ENCODE peak calls at places on chromosomes 3 and 15, in seven cellular contexts. One of them, this sample, is unnamed.

GRCh38 chr3:5274116-5274515 is 86.6 kb downstream of the EDEM1 start:
- DNase-seq in right lobe of liver: no peak
- DNase-seq in HepG2: no peak
- DNase-seq in neural progenitor cell: no peak
- DNase-seq in testis: no peak
- DNase-seq in stomach: no peak
- DNase-seq in IMR-90: no peak
- DNase-seq in this sample: no peak

GRCh38 chr3:72487946-72488735 is 360.1 kb downstream of the SHQ1 start:
- DNase-seq in neural progenitor cell: no peak
- DNase-seq in testis: no peak
- DNase-seq in IMR-90: peak; percentile 15
- DNase-seq in HepG2: no peak
- DNase-seq in right lobe of liver: no peak
- DNase-seq in stomach: no peak
- DNase-seq in this sample: no peak

GRCh38 chr15:68574629-68575028 is 4.2 kb upstream of the CORO2B start:
- DNase-seq in testis: no peak
- DNase-seq in HepG2: no peak
- DNase-seq in neural progenitor cell: no peak
- DNase-seq in IMR-90: no peak
- DNase-seq in stomach: no peak
- DNase-seq in right lobe of liver: no peak
- DNase-seq in this sample: no peak

GRCh38 chr15:40435331-40436089 is 5.2 kb upstream of the BAHD1 start:
- DNase-seq in testis: no peak
- DNase-seq in right lobe of liver: no peak
- DNase-seq in neural progenitor cell: no peak
- DNase-seq in stomach: no peak
- DNase-seq in HepG2: no peak
- DNase-seq in IMR-90: no peak
- DNase-seq in this sample: no peak

GRCh38 chr3:118618247-118619040 is 416.2 kb downstream of the IGSF11 start:
- DNase-seq in right lobe of liver: no peak
- DNase-seq in neural progenitor cell: no peak
- DNase-seq in stomach: no peak
- DNase-seq in IMR-90: no peak
- DNase-seq in HepG2: no peak
- DNase-seq in testis: no peak
- DNase-seq in this sample: no peak

GRCh38 chr3:146117406-146118285 is 43.3 kb downstream of the PLOD2 start:
- DNase-seq in HepG2: no peak
- DNase-seq in neural progenitor cell: no peak
- DNase-seq in right lobe of liver: no peak
- DNase-seq in stomach: no peak
- DNase-seq in testis: no peak
- DNase-seq in IMR-90: peak; percentile 97
- DNase-seq in this sample: no peak

GRCh38 chr3:71859128-71859519 is 74.2 kb upstream of the PROK2 start:
- DNase-seq in right lobe of liver: no peak
- DNase-seq in HepG2: peak; percentile 16
- DNase-seq in testis: peak; percentile 22
- DNase-seq in IMR-90: no peak
- DNase-seq in stomach: no peak
- DNase-seq in neural progenitor cell: peak; percentile 60
- DNase-seq in this sample: no peak

GRCh38 chr3:11053926-11054503 is 61.5 kb downstream of the SLC6A1 start:
- DNase-seq in right lobe of liver: no peak
- DNase-seq in stomach: no peak
- DNase-seq in HepG2: no peak
- DNase-seq in IMR-90: no peak
- DNase-seq in testis: no peak
- DNase-seq in neural progenitor cell: no peak
- DNase-seq in this sample: no peak

GRCh38 chr3:107523361-107524213 is 825 bp downstream of the BBX start:
- DNase-seq in neural progenitor cell: peak; percentile 74
- DNase-seq in testis: peak; percentile 48
- DNase-seq in right lobe of liver: peak; percentile 68
- DNase-seq in HepG2: peak; percentile 5
- DNase-seq in stomach: peak; percentile 64
- DNase-seq in IMR-90: peak; percentile 33
- DNase-seq in this sample: no peak

GRCh38 chr15:77409259-77410156 is 10.4 kb downstream of the PEAK1 start:
- DNase-seq in testis: no peak
- DNase-seq in neural progenitor cell: no peak
- DNase-seq in right lobe of liver: no peak
- DNase-seq in stomach: no peak
- DNase-seq in HepG2: no peak
- DNase-seq in IMR-90: no peak
- DNase-seq in this sample: no peak

GRCh38 chr3:17535173-17535730 is 207.2 kb downstream of the TBC1D5 start:
- DNase-seq in testis: no peak
- DNase-seq in HepG2: no peak
- DNase-seq in stomach: no peak
- DNase-seq in IMR-90: no peak
- DNase-seq in neural progenitor cell: no peak
- DNase-seq in right lobe of liver: no peak
- DNase-seq in this sample: no peak

GRCh38 chr15:99722406-99722805 is 10.8 kb downstream of the LYSMD4 start:
- DNase-seq in stomach: no peak
- DNase-seq in HepG2: no peak
- DNase-seq in right lobe of liver: no peak
- DNase-seq in testis: no peak
- DNase-seq in neural progenitor cell: no peak
- DNase-seq in IMR-90: no peak
- DNase-seq in this sample: no peak

GRCh38 chr3:175573226-175573625 is 714.1 kb downstream of the NAALADL2 start:
- DNase-seq in HepG2: no peak
- DNase-seq in testis: no peak
- DNase-seq in IMR-90: no peak
- DNase-seq in stomach: no peak
- DNase-seq in neural progenitor cell: no peak
- DNase-seq in right lobe of liver: no peak
- DNase-seq in this sample: no peak

GRCh38 chr3:123590685-123591450 is 6.0 kb upstream of the HACD2 start:
- DNase-seq in stomach: no peak
- DNase-seq in right lobe of liver: no peak
- DNase-seq in neural progenitor cell: no peak
- DNase-seq in HepG2: no peak
- DNase-seq in testis: no peak
- DNase-seq in IMR-90: no peak
- DNase-seq in this sample: no peak

GRCh38 chr3:155766206-155766605 is 21.3 kb upstream of the PLCH1 start:
- DNase-seq in testis: no peak
- DNase-seq in neural progenitor cell: no peak
- DNase-seq in right lobe of liver: no peak
- DNase-seq in stomach: no peak
- DNase-seq in HepG2: no peak
- DNase-seq in IMR-90: peak; percentile 73
- DNase-seq in this sample: no peak

GRCh38 chr15:39154776-39155175 is 426.1 kb upstream of the THBS1 start:
- DNase-seq in neural progenitor cell: no peak
- DNase-seq in testis: no peak
- DNase-seq in right lobe of liver: no peak
- DNase-seq in stomach: no peak
- DNase-seq in HepG2: no peak
- DNase-seq in IMR-90: no peak
- DNase-seq in this sample: no peak

GRCh38 chr3:141448606-141449216 is 38.1 kb upstream of the RASA2 start:
- DNase-seq in stomach: no peak
- DNase-seq in testis: no peak
- DNase-seq in HepG2: no peak
- DNase-seq in IMR-90: peak; percentile 84
- DNase-seq in right lobe of liver: no peak
- DNase-seq in neural progenitor cell: no peak
- DNase-seq in this sample: no peak

GRCh38 chr3:132255041-132255745 is 62.0 kb upstream of the ACP3 start:
- DNase-seq in neural progenitor cell: no peak
- DNase-seq in stomach: no peak
- DNase-seq in right lobe of liver: no peak
- DNase-seq in testis: no peak
- DNase-seq in IMR-90: peak; percentile 90
- DNase-seq in HepG2: no peak
- DNase-seq in this sample: no peak

GRCh38 chr15:40093224-40093842 is 15.3 kb downstream of the BMF start:
- DNase-seq in HepG2: no peak
- DNase-seq in stomach: no peak
- DNase-seq in IMR-90: peak; percentile 26
- DNase-seq in testis: no peak
- DNase-seq in neural progenitor cell: no peak
- DNase-seq in right lobe of liver: no peak
- DNase-seq in this sample: no peak

GRCh38 chr15:63504979-63505841 is 817 bp downstream of the USP3 start:
- DNase-seq in neural progenitor cell: peak; percentile 79
- DNase-seq in testis: peak; percentile 85
- DNase-seq in stomach: peak; percentile 77
- DNase-seq in HepG2: peak; percentile 64
- DNase-seq in right lobe of liver: peak; percentile 73
- DNase-seq in IMR-90: peak; percentile 51
- DNase-seq in this sample: peak; percentile 78
- TF ChIP-seq CTCF in neural progenitor cell: peak; percentile 18
- TF ChIP-seq CTCF in testis: no peak
- TF ChIP-seq CTCF in stomach: no peak
- TF ChIP-seq CTCF in HepG2: peak; percentile 24
- TF ChIP-seq CTCF in right lobe of liver: peak; percentile 26
- TF ChIP-seq CTCF in IMR-90: peak; percentile 13
- TF ChIP-seq CTCF in this sample: peak; percentile 12

GRCh38 chr3:138082085-138082991 is 33.1 kb downstream of the DZIP1L start:
- DNase-seq in neural progenitor cell: no peak
- DNase-seq in stomach: peak; percentile 47
- DNase-seq in HepG2: peak; percentile 22
- DNase-seq in testis: no peak
- DNase-seq in right lobe of liver: no peak
- DNase-seq in IMR-90: peak; percentile 93
- DNase-seq in this sample: no peak
- H3K4me3 ChIP-seq in neural progenitor cell: no peak overlapping the region
- H3K4me3 ChIP-seq in stomach: no peak overlapping the region
- H3K4me3 ChIP-seq in HepG2: no peak overlapping the region
- H3K4me3 ChIP-seq in testis: no peak overlapping the region
- H3K4me3 ChIP-seq in right lobe of liver: no peak overlapping the region
- H3K4me3 ChIP-seq in IMR-90: peak overlapping the region; percentile 26
- H3K4me3 ChIP-seq in this sample: no peak overlapping the region

GRCh38 chr3:53803816-53804545 is 42.2 kb downstream of the CHDH start:
- DNase-seq in stomach: no peak
- DNase-seq in testis: no peak
- DNase-seq in IMR-90: no peak
- DNase-seq in neural progenitor cell: no peak
- DNase-seq in HepG2: no peak
- DNase-seq in right lobe of liver: no peak
- DNase-seq in this sample: no peak

GRCh38 chr3:53806182-53807116 is 39.8 kb downstream of the CHDH start:
- DNase-seq in right lobe of liver: peak; percentile 55
- DNase-seq in testis: peak; percentile 12
- DNase-seq in IMR-90: peak; percentile 82
- DNase-seq in HepG2: peak; percentile 23
- DNase-seq in stomach: no peak
- DNase-seq in neural progenitor cell: no peak
- DNase-seq in this sample: no peak

GRCh38 chr3:53807117-53807521 is 39.1 kb downstream of the CHDH start:
- DNase-seq in testis: no peak
- DNase-seq in HepG2: no peak
- DNase-seq in stomach: no peak
- DNase-seq in neural progenitor cell: no peak
- DNase-seq in IMR-90: no peak
- DNase-seq in right lobe of liver: no peak
- DNase-seq in this sample: peak; percentile 46

GRCh38 chr3:53804697-53805462 is 41.3 kb downstream of the CHDH start:
- DNase-seq in testis: no peak
- DNase-seq in right lobe of liver: no peak
- DNase-seq in stomach: no peak
- DNase-seq in neural progenitor cell: no peak
- DNase-seq in IMR-90: peak; percentile 80
- DNase-seq in HepG2: no peak
- DNase-seq in this sample: peak; percentile 65

DNA sequence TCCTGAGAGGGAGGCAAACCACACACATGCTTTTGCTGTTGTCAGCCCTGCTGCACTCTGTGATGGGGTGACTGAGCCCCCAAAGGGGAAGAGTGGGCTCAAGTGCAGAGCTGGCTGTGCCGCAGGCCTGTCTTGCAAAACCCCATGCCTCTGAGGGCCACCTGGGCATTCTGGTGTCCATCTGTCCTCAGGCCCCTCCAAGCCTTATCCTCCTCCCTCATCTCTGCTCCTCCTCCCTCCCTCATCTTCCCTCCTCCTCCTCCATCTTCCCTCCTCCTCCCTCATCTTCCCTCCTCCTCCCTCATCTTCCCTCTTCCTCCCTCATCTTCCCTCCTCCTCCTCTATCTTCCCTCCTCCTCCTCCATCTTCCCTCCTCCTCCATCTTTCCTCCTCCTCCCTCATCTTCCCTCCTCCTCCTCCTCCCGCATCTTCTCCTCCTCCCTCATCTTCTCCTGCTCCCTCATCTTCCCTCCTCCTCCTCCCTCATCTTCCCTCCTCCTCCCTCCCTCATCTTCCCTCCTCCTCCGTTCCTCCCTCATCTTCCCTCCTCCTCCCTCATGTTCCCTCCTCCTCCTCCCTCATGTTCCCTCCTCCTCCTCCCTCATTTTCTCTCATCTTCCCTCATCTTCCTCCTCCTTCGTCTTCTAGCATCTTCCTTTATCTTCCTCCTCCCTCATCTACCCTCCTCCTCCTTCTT is 40.6 kb downstream of the CHDH start:
- DNase-seq in HepG2: no peak
- DNase-seq in right lobe of liver: no peak
- DNase-seq in testis: no peak
- DNase-seq in stomach: no peak
- DNase-seq in IMR-90: no peak
- DNase-seq in neural progenitor cell: no peak
- DNase-seq in this sample: no peak
- H3K27ac ChIP-seq in HepG2: no peak overlapping the region
- H3K27ac ChIP-seq in right lobe of liver: no peak overlapping the region
- H3K27ac ChIP-seq in testis: no peak overlapping the region
- H3K27ac ChIP-seq in stomach: no peak overlapping the region
- H3K27ac ChIP-seq in IMR-90: peak overlapping the region; percentile 4
- H3K27ac ChIP-seq in neural progenitor cell: no peak overlapping the region
- H3K27ac ChIP-seq in this sample: no peak overlapping the region

DNA sequence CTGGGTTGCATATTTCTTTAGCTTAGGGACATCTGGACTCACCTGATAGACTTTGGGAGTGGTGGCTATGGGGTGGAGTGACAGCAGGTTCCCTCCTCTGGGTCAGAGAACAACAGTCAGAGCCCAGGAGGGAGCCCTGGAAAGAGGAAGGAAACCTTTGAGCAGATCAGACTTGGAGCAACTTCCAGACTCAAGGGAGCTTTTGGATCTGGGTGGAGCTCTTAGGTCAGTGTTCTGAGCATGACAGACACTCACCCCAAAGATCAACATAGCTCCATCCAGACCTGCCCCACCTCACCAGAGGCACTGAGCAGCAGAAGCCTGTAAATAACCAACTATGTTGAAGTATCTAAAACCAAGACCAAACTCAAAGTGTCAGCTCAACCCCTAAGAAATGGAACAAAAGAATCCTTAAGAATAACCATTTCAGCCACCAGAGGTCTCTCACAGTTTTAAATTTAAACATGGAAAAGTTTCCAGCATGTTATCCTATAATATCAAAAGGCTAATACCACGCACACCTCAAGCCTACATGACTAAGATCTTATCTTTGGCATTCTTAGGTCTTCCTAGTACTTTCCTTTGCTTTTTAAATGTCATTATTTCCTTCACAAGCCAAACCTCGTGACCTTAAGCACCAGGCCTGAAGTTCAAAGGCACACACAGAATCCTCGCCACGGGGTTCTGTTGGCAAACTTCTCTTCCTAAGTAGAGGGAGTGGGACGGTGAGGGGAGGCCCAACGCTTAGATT is 56.4 kb downstream of the UMPS start:
- DNase-seq in neural progenitor cell: no peak
- DNase-seq in HepG2: no peak
- DNase-seq in testis: no peak
- DNase-seq in stomach: no peak
- DNase-seq in IMR-90: peak; percentile 60
- DNase-seq in right lobe of liver: no peak
- DNase-seq in this sample: no peak
- TF ChIP-seq CTCF in neural progenitor cell: peak; percentile 28
- TF ChIP-seq CTCF in HepG2: peak; percentile 34
- TF ChIP-seq CTCF in testis: peak; percentile 42
- TF ChIP-seq CTCF in stomach: no peak
- TF ChIP-seq CTCF in IMR-90: peak; percentile 57
- TF ChIP-seq CTCF in right lobe of liver: peak; percentile 45
- TF ChIP-seq CTCF in this sample: peak; percentile 32

This sample was measured in ascending aorta.